ENCODE peak calls at places on chromosomes 3 and 15, in four cellular contexts. R is K562, V is sigmoid colon, B is tibial nerve. F is an unnamed sample.

GRCh38 chr3:155208183-155208582 is 85.3 kb downstream of the STRIT1 start:
- DNase-seq in V (no peak), B (no peak), R (no peak), F (no peak)

GRCh38 chr3:46468758-46469600 is 4.3 kb upstream of the LTF start:
- DNase-seq in R (no peak), B (no peak), V (no peak), F (no peak)

GRCh38 chr3:132549890-132550578 is 47.0 kb upstream of the ACKR4 start:
- DNase-seq in V (no peak), R (no peak), B (no peak), F (no peak)

GRCh38 chr15:88166330-88166993 is 90.1 kb downstream of the NTRK3 start:
- DNase-seq in R (peak; percentile 21), B (no peak), V (no peak), F (no peak)

GRCh38 chr3:20080956-20081554 is 40.8 kb downstream of the KAT2B start:
- DNase-seq in V (peak; percentile 66), R (peak; percentile 42), B (no peak), F (no peak)

GRCh38 chr3:136250862-136251460 is 821 bp downstream of the PCCB start:
- DNase-seq in R (peak; percentile 78), B (peak; percentile 53), V (peak; percentile 83), F (no peak)

GRCh38 chr15:85793641-85794597 is 806 bp downstream of the KLHL25 start:
- DNase-seq in R (no peak), V (no peak), B (no peak), F (no peak)

GRCh38 chr3:54067060-54067459 is 55.3 kb upstream of the CACNA2D3 start:
- DNase-seq in V (no peak), R (no peak), B (no peak), F (no peak)

GRCh38 chr3:70970136-70970535 is 613.4 kb downstream of the FOXP1 start:
- DNase-seq in R (no peak), B (no peak), V (no peak), F (no peak)

GRCh38 chr3:36894924-36895323 is 49.9 kb downstream of the TRANK1 start:
- DNase-seq in V (no peak), R (no peak), B (no peak), F (no peak)

GRCh38 chr3:168974628-168975403 is 688.7 kb downstream of the MECOM start:
- DNase-seq in B (no peak), R (no peak), V (no peak), F (no peak)

DNA sequence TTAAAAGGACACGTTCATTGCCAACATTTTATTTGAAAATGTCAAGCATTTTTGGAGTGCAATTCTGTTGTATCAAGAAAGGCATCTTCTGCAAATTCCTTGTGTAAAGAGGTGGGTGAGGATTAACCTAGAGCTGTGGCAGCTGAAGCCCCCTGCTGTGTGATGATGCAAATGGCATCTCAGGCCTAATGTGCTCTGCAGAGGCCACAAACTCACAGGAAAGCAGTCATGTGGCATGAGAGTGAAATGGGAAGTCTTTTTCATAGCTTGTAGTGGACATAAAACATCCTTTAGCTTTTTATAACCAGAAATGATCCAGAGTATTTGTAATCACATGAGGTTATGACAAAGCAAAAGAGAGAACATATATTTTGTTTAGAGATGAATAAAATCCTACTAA is 6.4 kb downstream of the CADM2 start:
- DNase-seq in V (no peak), B (no peak), R (peak; percentile 2), F (no peak)
- H3K4me1 ChIP-seq in V (peaks cover under 1% of the 10 kb centered on the region), B (no peaks in the 10 kb centered on the region), R (no peaks in the 10 kb centered on the region), F (no peaks in the 10 kb centered on the region)

GRCh38 chr3:52289747-52290595 is 2.3 kb downstream of the GLYCTK start:
- DNase-seq in R (no peak), B (no peak), V (peak; percentile 59), F (no peak)
- TF ChIP-seq CTCF in R (no peak), B (no peak), V (peak; percentile 5), F (no peak)

GRCh38 chr15:81297147-81297572 is 26.8 kb downstream of the STARD5 start:
- DNase-seq in B (no peak), R (no peak), V (no peak), F (peak; percentile 93)

GRCh38 chr15:81295466-81296145 is 28.3 kb downstream of the STARD5 start:
- DNase-seq in R (no peak), V (no peak), B (no peak), F (no peak)

GRCh38 chr15:81296673-81297072 is 27.3 kb downstream of the STARD5 start:
- DNase-seq in R (no peak), B (peak; percentile 37), V (peak; percentile 73), F (no peak)

GRCh38 chr15:81297580-81298575 is 26.1 kb downstream of the STARD5 start:
- DNase-seq in R (no peak), V (no peak), B (no peak), F (peak; percentile 38)

GRCh38 chr15:81296218-81296617 is 27.7 kb downstream of the STARD5 start:
- DNase-seq in V (no peak), R (no peak), B (no peak), F (no peak)
- H3K4me1 ChIP-seq in V (no peaks in the 10 kb centered on the region), R (no peaks in the 10 kb centered on the region), B (peaks cover 21% of the 10 kb centered on the region), F (peaks cover 21% of the 10 kb centered on the region)

GRCh38 chr3:192564611-192565010 is 162.7 kb downstream of the FGF12 start:
- DNase-seq in R (no peak), B (no peak), V (no peak), F (no peak)

GRCh38 chr3:192566706-192567290 is 160.5 kb downstream of the FGF12 start:
- DNase-seq in V (peak; percentile 76), B (peak; percentile 91), R (peak; percentile 38), F (no peak)

GRCh38 chr3:192563417-192563816 is 163.9 kb downstream of the FGF12 start:
- DNase-seq in V (no peak), B (no peak), R (no peak), F (no peak)
- TF ChIP-seq CTCF in V (no peak), B (no peak), R (no peak), F (no peak)

F was measured in RWPE2.